ENCODE peak calls at places on chromosomes 1 and 21, in five cellular contexts. F is heart left ventricle, A is right atrium auricular region, Q is kidney epithelial cell, I is K562. V is an unnamed sample.

GRCh38 chr1:90313756-90314155 is 318.8 kb downstream of the ZNF326 start:
- DNase-seq in F (no peak), A (no peak), Q (no peak), I (no peak), V (no peak)

GRCh38 chr21:15437873-15438272 is 291.9 kb upstream of the USP25 start:
- DNase-seq in F (no peak), A (no peak), Q (peak), I (no peak), V (peak)

GRCh38 chr1:161307230-161307768 is 2.5 kb downstream of the MPZ start:
- DNase-seq in F (peak), A (no peak), Q (no peak), I (peak), V (peak)

GRCh38 chr1:234881893-234882771 is 246.5 kb downstream of the TOMM20 start:
- DNase-seq in F (no peak), A (no peak), Q (no peak), I (no peak), V (peak)

GRCh38 chr1:42692461-42692860 is 10.2 kb downstream of the YBX1 start:
- DNase-seq in F (no peak), A (no peak), Q (no peak), I (no peak), V (no peak)

GRCh38 chr1:231808990-231809389 is 182.4 kb downstream of the DISC1 start:
- DNase-seq in F (peak), A (peak), Q (no peak), I (no peak), V (no peak)

GRCh38 chr1:112998592-112999235 is 42.7 kb upstream of the SLC16A1 start:
- DNase-seq in F (peak), A (peak), Q (peak), I (no peak), V (no peak)

GRCh38 chr1:74053407-74053806 is 144.6 kb downstream of the LRRIQ3 start:
- DNase-seq in F (no peak), A (no peak), Q (no peak), I (no peak), V (no peak)

GRCh38 chr1:94917251-94917650 is 9.7 kb downstream of the CNN3 start:
- DNase-seq in F (no peak), A (no peak), Q (no peak), I (no peak), V (no peak)

GRCh38 chr1:189567890-189568289 is 909.8 kb downstream of the BRINP3 start:
- DNase-seq in F (no peak), A (no peak), Q (no peak), I (no peak), V (no peak)

GRCh38 chr1:63475761-63476160 is 47.3 kb downstream of the ITGB3BP start:
- DNase-seq in F (no peak), A (no peak), Q (no peak), I (no peak), V (no peak)

GRCh38 chr1:239744851-239745250 is 346.8 kb upstream of the FMN2 start:
- DNase-seq in F (no peak), A (no peak), Q (no peak), I (no peak), V (no peak)

GRCh38 chr1:115650961-115651360 is 9.2 kb downstream of the VANGL1 start:
- DNase-seq in F (no peak), A (no peak), Q (no peak), I (peak), V (no peak)

DNA sequence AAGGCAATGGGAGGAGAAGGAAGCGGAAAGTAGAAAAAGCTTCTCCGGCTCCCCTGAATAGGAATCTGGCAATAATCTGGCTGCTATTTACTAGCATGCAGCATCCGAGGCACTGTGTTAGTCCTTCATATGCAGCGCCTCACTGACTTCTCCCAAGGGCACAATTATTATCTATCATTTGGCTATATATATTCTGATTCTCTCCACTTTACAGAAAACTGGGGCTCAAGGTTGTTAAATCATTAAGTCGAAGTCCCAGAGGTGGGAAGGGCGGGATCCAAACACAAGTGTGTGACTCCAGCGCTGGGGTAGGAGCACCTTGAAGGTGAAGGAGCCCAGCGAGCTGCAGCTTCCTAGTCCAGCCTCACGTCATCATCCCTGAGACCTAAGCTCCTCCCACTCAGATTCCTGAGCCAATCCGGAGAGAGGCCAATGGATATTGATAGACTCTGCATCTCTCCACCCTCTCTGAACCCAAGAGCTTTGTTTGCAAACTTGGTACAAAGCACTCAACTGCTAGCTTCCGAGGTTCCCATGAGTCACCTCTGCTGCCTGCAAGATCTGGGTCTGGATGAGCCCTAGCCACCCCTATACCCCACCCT is 16.6 kb upstream of the EYA3 start:
- DNase-seq in F (peak), A (no peak), Q (peak), I (peak), V (no peak)
- H3K4me3 ChIP-seq in F (peak), A (peak), Q (no peak), I (peak), V (no peak)

DNA sequence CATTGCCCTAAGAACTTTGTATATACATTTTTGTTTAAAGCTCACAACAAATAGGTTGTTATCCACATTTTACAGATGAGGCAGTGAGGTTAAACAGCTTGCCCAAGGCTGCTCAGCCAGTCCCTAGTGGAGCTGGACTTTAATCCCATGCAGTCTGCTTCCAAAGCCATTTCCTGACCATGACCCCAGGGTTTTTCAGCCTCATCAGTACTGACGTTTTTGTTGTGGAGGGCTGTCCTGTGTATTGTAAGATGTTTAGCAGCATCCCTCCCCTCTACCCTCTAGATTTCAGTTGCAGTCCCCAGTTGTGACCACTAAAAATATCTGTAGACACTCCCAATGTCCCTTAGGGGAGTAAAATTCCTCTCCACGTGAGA is 30.3 kb upstream of the C1orf105 start:
- DNase-seq in F (no peak), A (no peak), Q (no peak), I (no peak), V (no peak)
- H3K4me3 ChIP-seq in F (no peak), A (no peak), Q (no peak), I (no peak), V (no peak)

DNA sequence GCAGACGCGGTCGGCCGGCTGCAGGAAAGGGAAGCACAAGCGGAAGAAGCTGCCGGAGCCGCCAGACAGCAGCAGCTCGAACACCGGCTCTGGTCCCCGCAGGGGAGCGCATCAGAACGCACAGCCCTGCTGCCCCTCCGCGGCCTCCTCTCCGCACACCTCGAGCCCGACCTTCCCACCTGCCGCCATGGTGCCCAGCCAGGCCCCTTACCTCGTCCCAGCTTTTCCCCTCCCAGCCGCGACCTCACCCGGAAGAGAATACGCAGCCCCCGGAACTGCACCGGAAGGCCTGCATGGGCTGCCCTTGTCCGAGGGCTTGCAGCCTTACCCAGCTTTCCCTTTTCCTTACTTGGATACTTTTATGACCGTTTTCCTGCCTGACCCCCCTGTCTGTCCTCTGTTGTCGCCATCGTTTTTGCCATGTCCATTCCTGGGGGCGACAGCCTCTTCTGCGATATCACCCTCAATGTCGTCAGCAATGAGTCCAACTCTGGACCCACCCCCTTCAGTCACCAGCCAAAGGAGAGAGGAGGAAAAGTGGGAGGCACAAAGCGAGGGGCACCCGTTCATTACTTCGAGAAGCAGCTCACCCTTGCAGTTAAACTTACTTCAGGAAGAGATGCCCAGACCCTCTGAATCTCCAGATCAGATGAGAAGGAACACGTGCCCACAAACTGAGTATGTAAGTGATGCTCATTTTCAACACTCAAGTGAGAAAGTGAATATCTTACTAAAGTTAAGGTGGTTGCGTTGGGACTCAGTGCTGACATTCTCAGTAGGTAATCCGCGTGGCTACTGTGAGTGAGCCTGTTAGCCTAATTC is 25.5 kb downstream of the UTS2 start:
- DNase-seq in F (no peak), A (no peak), Q (no peak), I (peak), V (peak)
- H3K4me3 ChIP-seq in F (peak), A (no peak), Q (no peak), I (peak), V (peak)

DNA sequence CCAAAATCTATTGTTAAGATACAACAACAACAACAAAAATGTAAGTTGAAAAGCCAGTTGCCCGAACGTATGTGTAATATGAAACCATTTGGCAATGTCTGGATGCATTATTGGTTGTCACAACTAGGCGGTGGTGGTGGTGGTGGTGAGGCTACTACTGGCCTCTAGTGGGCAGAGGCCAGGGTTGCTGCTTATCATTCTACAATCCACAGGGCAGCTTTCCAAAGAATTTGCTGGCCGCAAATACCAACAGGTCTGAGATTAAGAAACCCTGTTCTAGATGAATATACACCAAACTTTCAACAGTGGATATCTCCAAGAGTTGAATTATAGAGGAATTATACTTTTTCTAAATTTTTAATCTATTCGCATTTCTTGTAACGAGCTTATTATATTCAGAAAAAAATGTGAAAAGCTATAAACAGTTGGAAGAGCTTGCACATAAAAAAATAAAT is 26.8 kb upstream of the ZNF697 start:
- DNase-seq in F (peak), A (no peak), Q (no peak), I (peak), V (no peak)
- H3K4me3 ChIP-seq in F (peak), A (peak), Q (no peak), I (no peak), V (no peak)

GRCh38 chr1:173148538-173148937 is 58.6 kb downstream of the TNFSF4 start:
- DNase-seq in F (no peak), A (no peak), Q (no peak), I (no peak), V (no peak)

GRCh38 chr1:173148971-173149370 is 58.2 kb downstream of the TNFSF4 start:
- DNase-seq in F (no peak), A (no peak), Q (no peak), I (no peak), V (no peak)

GRCh38 chr1:173152585-173152984 is 54.5 kb downstream of the TNFSF4 start:
- DNase-seq in F (no peak), A (no peak), Q (no peak), I (no peak), V (no peak)

GRCh38 chr1:173150795-173151194 is 56.3 kb downstream of the TNFSF4 start:
- DNase-seq in F (no peak), A (no peak), Q (no peak), I (no peak), V (no peak)

GRCh38 chr1:173149887-173150286 is 57.2 kb downstream of the TNFSF4 start:
- DNase-seq in F (no peak), A (peak), Q (no peak), I (no peak), V (no peak)
- H3K4me3 ChIP-seq in F (no peak), A (no peak), Q (no peak), I (no peak), V (no peak)

GRCh38 chr1:207959141-207959825 is 48.4 kb upstream of the CD34 start:
- DNase-seq in F (peak), A (peak), Q (no peak), I (no peak), V (no peak)
- H3K4me3 ChIP-seq in F (peak), A (peak), Q (peak), I (no peak), V (no peak)

GRCh38 chr1:11869104-11869503 is 10.4 kb upstream of the NPPB start:
- DNase-seq in F (no peak), A (no peak), Q (no peak), I (no peak), V (no peak)
- H3K4me3 ChIP-seq in F (no peak), A (no peak), Q (no peak), I (no peak), V (no peak)

V was measured in CD4-positive, CD25-positive, alpha-beta regulatory T cell.